ENCODE peak calls at places on chromosomes 11 and 22, in ten cellular contexts. N, P, V, U, S, W, E, K, B and L are unnamed samples.
A peak's percentile ranks its signal among the peaks of the same experiment; 100 is the strongest.

GRCh38 chr11:34655335-34656008 is 34.6 kb downstream of the EHF start:
- DNase-seq in E (no peak), K (no peak), B (no peak), W (no peak), S (no peak), V (no peak), N (no peak), U (peak; percentile 76), P (no peak), L (no peak)

GRCh38 chr11:76624515-76625379 is 45.8 kb downstream of the LRRC32 start:
- DNase-seq in W (peak; percentile 17), E (no peak), B (no peak), P (peak; percentile 30), U (no peak), N (no peak), S (no peak), K (no peak), V (no peak), L (no peak)

GRCh38 chr11:109775686-109776085 is 317.5 kb upstream of the ZC3H12C start:
- DNase-seq in B (no peak), K (no peak), W (no peak), U (no peak), N (no peak), E (no peak), S (no peak), P (no peak), V (no peak), L (no peak)

GRCh38 chr11:134008593-134008992 is 51.8 kb upstream of the IGSF9B start:
- DNase-seq in B (no peak), N (no peak), E (no peak), W (no peak), K (no peak), V (no peak), U (no peak), S (peak; percentile 63), P (no peak), L (no peak)

GRCh38 chr11:116530705-116531104 is 242.1 kb downstream of the BUD13 start:
- DNase-seq in U (no peak), S (no peak), N (no peak), V (no peak), W (no peak), K (no peak), E (no peak), P (no peak), B (no peak), L (no peak)

GRCh38 chr11:122698390-122698789 is 42.9 kb downstream of the UBASH3B start:
- DNase-seq in W (no peak), B (no peak), E (no peak), U (no peak), N (no peak), V (no peak), K (no peak), S (no peak), P (no peak), L (no peak)

GRCh38 chr11:7143908-7144307 is 55.1 kb downstream of the RBMXL2 start:
- DNase-seq in W (no peak), U (peak; percentile 31), P (no peak), N (peak; percentile 22), S (peak; percentile 42), V (no peak), E (no peak), K (peak; percentile 14), B (no peak), L (no peak)

GRCh38 chr11:60950933-60951610 is 904 bp downstream of the SLC15A3 start:
- DNase-seq in E (peak; percentile 56), V (peak; percentile 54), P (no peak), U (no peak), S (peak; percentile 56), N (no peak), K (no peak), B (no peak), W (no peak), L (no peak)

GRCh38 chr11:2106583-2107209 is 32.5 kb downstream of the IGF2 start:
- DNase-seq in K (no peak), E (no peak), W (no peak), V (no peak), B (no peak), N (no peak), P (no peak), U (no peak), S (no peak), L (no peak)

GRCh38 chr11:1060885-1061616 is 13.6 kb upstream of the MUC2 start:
- DNase-seq in P (no peak), W (peak; percentile 93), S (peak; percentile 81), E (peak; percentile 77), V (peak; percentile 18), N (peak; percentile 36), K (no peak), U (peak; percentile 89), B (peak; percentile 23), L (no peak)

GRCh38 chr11:95143106-95143681 is 53.5 kb downstream of the ENDOD1 start:
- DNase-seq in V (no peak), U (no peak), K (no peak), P (no peak), S (no peak), E (no peak), B (no peak), W (no peak), N (no peak), L (no peak)

GRCh38 chr11:65785329-65786007 is 1.4 kb upstream of the OVOL1 start:
- DNase-seq in V (no peak), S (no peak), E (no peak), B (no peak), U (no peak), N (no peak), K (no peak), P (no peak), W (no peak), L (no peak)

GRCh38 chr11:117910525-117910924 is 18.7 kb downstream of the TMPRSS13 start:
- DNase-seq in V (no peak), P (no peak), B (no peak), N (no peak), K (no peak), W (no peak), U (no peak), E (no peak), S (no peak), L (no peak)

DNA sequence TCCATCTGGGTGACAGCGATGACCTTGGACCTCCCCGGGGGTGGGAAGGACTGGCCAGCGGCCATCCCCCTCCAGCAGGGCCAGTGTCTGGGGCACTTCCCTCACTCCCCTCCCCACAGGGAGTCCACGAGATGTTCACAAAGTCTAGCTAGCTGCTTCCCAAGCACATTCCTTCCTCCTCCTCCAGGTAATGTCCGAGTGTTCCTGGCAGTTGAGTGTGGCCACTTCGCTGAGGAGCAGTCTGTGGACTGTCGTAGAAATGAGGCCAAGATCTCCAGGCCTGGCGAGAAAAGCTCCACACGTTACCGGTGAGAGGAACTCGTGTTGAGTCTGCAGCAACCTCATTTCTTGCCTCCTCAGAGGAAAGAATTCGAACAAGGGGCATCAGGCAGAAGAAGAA is 425.5 kb downstream of the BRD1 start:
- DNase-seq in V (no peak), W (peak; percentile 4), P (no peak), U (no peak), S (no peak), K (no peak), E (no peak), B (no peak), N (no peak), L (no peak)
- TF ChIP-seq CTCF in V (no peak), W (no peak), P (no peak), U (no peak), S (no peak), K (no peak), E (no peak), B (no peak), N (no peak), L (no peak)

GRCh38 chr22:36351921-36352774 is 35.6 kb downstream of the MYH9 start:
- DNase-seq in S (peak; percentile 59), B (no peak), W (no peak), K (no peak), E (peak; percentile 61), N (no peak), U (peak; percentile 59), P (peak; percentile 70), V (no peak), L (no peak)
- H3K4me3 ChIP-seq in S (no peak overlapping the region), B (peak overlapping the region; percentile 8), W (no peak overlapping the region), K (no peak overlapping the region), E (peak overlapping the region; percentile 1), N (no peak overlapping the region), U (peak overlapping the region; percentile 16), P (no peak overlapping the region), V (peak overlapping the region; percentile 30), L (no peak overlapping the region)

GRCh38 chr11:59223611-59224010 is 10.9 kb upstream of the MPEG1 start:
- DNase-seq in U (no peak), K (no peak), E (no peak), V (no peak), N (no peak), W (no peak), P (no peak), B (no peak), S (no peak), L (no peak)
- H3K4me1 ChIP-seq in U (peaks cover 18% of the 10 kb centered on the region), K (peaks cover 4% of the 10 kb centered on the region), E (no peaks in the 10 kb centered on the region), V (peaks cover 11% of the 10 kb centered on the region), N (no peaks in the 10 kb centered on the region), W (no peaks in the 10 kb centered on the region), P (no peaks in the 10 kb centered on the region), B (peaks cover 71% of the 10 kb centered on the region), S (no peaks in the 10 kb centered on the region), L (no peaks in the 10 kb centered on the region)

DNA sequence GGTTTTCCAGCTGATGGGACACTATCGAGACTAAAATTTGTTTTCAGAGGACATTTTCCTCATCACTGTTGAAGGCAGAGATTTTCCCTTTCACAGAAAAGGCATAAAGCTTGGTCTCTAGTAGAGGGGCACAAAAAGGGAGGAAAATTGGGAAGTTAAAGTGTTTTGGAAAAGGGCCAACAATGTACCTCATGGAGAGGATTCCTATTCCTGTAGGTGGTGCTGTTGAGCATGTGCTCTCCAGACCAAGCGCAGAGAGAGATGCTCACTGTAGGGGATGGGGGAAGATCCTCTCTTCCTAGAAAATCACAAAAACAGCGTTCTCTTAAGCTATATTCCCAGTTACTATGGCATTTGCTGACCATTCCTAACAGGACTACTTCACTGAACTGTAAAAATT is 44.9 kb downstream of the OR4C46 start:
- DNase-seq in K (no peak), P (no peak), S (no peak), N (no peak), E (no peak), V (no peak), B (no peak), U (peak; percentile 12), W (no peak), L (no peak)
- TF ChIP-seq CTCF in K (no peak), P (no peak), S (no peak), N (no peak), E (no peak), V (no peak), B (no peak), U (no peak), W (no peak), L (no peak)

GRCh38 chr11:62104816-62105610 is 18.8 kb upstream of the INCENP start:
- DNase-seq in V (no peak), S (no peak), W (no peak), E (no peak), K (no peak), N (peak; percentile 75), B (peak; percentile 79), U (no peak), P (no peak), L (no peak)
- H3K4me3 ChIP-seq in V (peak overlapping the region; percentile 36), S (no peak overlapping the region), W (no peak overlapping the region), E (peak overlapping the region; percentile 26), K (no peak overlapping the region), N (no peak overlapping the region), B (peak overlapping the region; percentile 34), U (no peak overlapping the region), P (no peak overlapping the region), L (no peak overlapping the region)

DNA sequence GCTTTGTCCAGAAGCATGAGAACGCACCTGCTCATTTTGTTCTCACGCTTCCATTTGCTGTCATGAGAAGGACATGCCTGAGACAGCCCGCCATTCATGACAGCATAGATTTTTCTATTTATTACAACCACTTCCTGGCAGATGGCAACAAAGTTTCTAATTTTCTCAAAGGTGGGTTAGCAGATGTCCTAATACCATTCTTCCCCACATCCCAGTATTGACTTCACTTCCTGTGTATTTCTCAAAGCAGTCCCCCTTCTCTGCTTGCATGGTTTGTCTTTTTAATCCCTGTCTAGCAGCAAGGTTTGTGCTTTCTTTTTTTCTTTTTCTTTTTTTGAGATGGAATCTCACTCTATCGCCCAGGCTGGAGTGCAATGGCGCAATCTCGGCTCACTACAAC is 94.3 kb downstream of the ISX start:
- DNase-seq in V (no peak), P (no peak), N (no peak), B (no peak), E (no peak), W (no peak), K (no peak), U (no peak), S (no peak), L (no peak)
- H3K4me1 ChIP-seq in V (no peaks in the 10 kb centered on the region), P (no peaks in the 10 kb centered on the region), N (no peaks in the 10 kb centered on the region), B (no peaks in the 10 kb centered on the region), E (no peaks in the 10 kb centered on the region), W (no peaks in the 10 kb centered on the region), K (no peaks in the 10 kb centered on the region), U (no peaks in the 10 kb centered on the region), S (no peaks in the 10 kb centered on the region), L (no peaks in the 10 kb centered on the region)